ENCODE peak calls at places on chromosome X, in four cellular contexts. T is GM12878, S is K562, J is H1. U is an unnamed sample.

GRCh38 chrX:151711154-151711553 is 4.7 kb upstream of the FATE1 start:
- DNase-seq in T (no peak), S (no peak), J (no peak), U (no peak)

GRCh38 chrX:22109442-22109841 is 77.3 kb downstream of the PHEX start:
- DNase-seq in T (no peak), S (no peak), J (no peak), U (no peak)

GRCh38 chrX:66046612-66047235 is 6.8 kb upstream of the VSIG4 start:
- DNase-seq in T (peak; percentile 81), S (peak; percentile 54), J (no peak), U (no peak)

GRCh38 chrX:97529801-97530200 is 646.1 kb downstream of the RPA4 start:
- DNase-seq in T (no peak), S (no peak), J (no peak), U (no peak)

GRCh38 chrX:48487362-48487785 is 11.4 kb downstream of the FTSJ1 start:
- DNase-seq in T (no peak), S (peak; percentile 74), J (no peak), U (peak; percentile 30)

GRCh38 chrX:43423876-43424275 is 232.2 kb upstream of the MAOA start:
- DNase-seq in T (no peak), S (no peak), J (no peak), U (no peak)

GRCh38 chrX:874061-874460 is 243.5 kb downstream of the SHOX start:
- DNase-seq in T (no peak), S (no peak), J (no peak), U (no peak)

GRCh38 chrX:101274198-101274597 is 16.9 kb downstream of the TAF7L start:
- DNase-seq in T (no peak), S (no peak), J (no peak), U (no peak)

GRCh38 chrX:773292-774025 is 142.9 kb downstream of the SHOX start:
- DNase-seq in T (no peak), S (no peak), J (no peak), U (no peak)

GRCh38 chrX:96407043-96407442 is 277.6 kb upstream of the DIAPH2 start:
- DNase-seq in T (no peak), S (no peak), J (no peak), U (peak; percentile 45)

GRCh38 chrX:115560978-115561604 is at the start of gene PLS3:
- DNase-seq in T (no peak), S (no peak), J (peak; percentile 46), U (peak; percentile 77)

GRCh38 chrX:39599339-39599738 is 498.4 kb downstream of the BCOR start:
- DNase-seq in T (no peak), S (no peak), J (no peak), U (no peak)

GRCh38 chrX:110561036-110561435 is 202.4 kb downstream of the RTL9 start:
- DNase-seq in T (no peak), S (no peak), J (no peak), U (no peak)

GRCh38 chrX:151621422-151621821 is 57.9 kb downstream of the PASD1 start:
- DNase-seq in T (no peak), S (no peak), J (no peak), U (no peak)

GRCh38 chrX:56232221-56233082 is at the start of gene KLF8:
- DNase-seq in T (no peak), S (peak; percentile 33), J (no peak), U (no peak)

GRCh38 chrX:255923-256331 is 25.3 kb upstream of the PLCXD1 start:
- DNase-seq in T (no peak), S (no peak), J (no peak), U (no peak)

GRCh38 chrX:50779694-50780093 is 34.3 kb downstream of the SHROOM4 start:
- DNase-seq in T (no peak), S (no peak), J (no peak), U (no peak)

GRCh38 chrX:133374874-133375387 is 40.4 kb downstream of the GPC4 start:
- DNase-seq in T (no peak), S (no peak), J (no peak), U (no peak)

GRCh38 chrX:103275947-103276567 is 493 bp downstream of the TCEAL5 start:
- DNase-seq in T (no peak), S (no peak), J (no peak), U (no peak)

GRCh38 chrX:40698851-40699250 is 36.5 kb downstream of the MED14 start:
- DNase-seq in T (no peak), S (no peak), J (no peak), U (no peak)

GRCh38 chrX:109841257-109841656 is 108.2 kb upstream of the ACSL4 start:
- DNase-seq in T (no peak), S (no peak), J (no peak), U (no peak)

GRCh38 chrX:121570072-121570841 is 522.8 kb downstream of the GLUD2 start:
- DNase-seq in T (no peak), S (no peak), J (no peak), U (no peak)

GRCh38 chrX:136268051-136269048 is 17.1 kb upstream of the MAP7D3 start:
- DNase-seq in T (no peak), S (peak; percentile 52), J (no peak), U (peak; percentile 4)

GRCh38 chrX:132209527-132209926 is 9.7 kb downstream of the RAP2C start:
- DNase-seq in T (no peak), S (no peak), J (no peak), U (no peak)

GRCh38 chrX:31314921-31315320 is 243.1 kb upstream of the FTHL17 start:
- DNase-seq in T (no peak), S (no peak), J (no peak), U (no peak)

GRCh38 chrX:40174594-40175415 is 77.0 kb upstream of the BCOR start:
- DNase-seq in T (no peak), S (peak; percentile 44), J (no peak), U (peak; percentile 22)

GRCh38 chrX:41946973-41947612 is 23.7 kb upstream of the CASK start:
- DNase-seq in T (no peak), S (no peak), J (no peak), U (no peak)

GRCh38 chrX:97858592-97858991 is 974.9 kb downstream of the RPA4 start:
- DNase-seq in T (no peak), S (no peak), J (no peak), U (no peak)

GRCh38 chrX:8139713-8140112 is 31.4 kb downstream of the VCX2 start:
- DNase-seq in T (no peak), S (no peak), J (no peak), U (no peak)

GRCh38 chrX:54529166-54529558 is 857 bp upstream of the GNL3L start:
- DNase-seq in T (no peak), S (peak; percentile 8), J (no peak), U (no peak)

GRCh38 chrX:128518508-128518907 is 466.3 kb upstream of the ACTRT1 start:
- DNase-seq in T (no peak), S (no peak), J (no peak), U (peak; percentile 6)

GRCh38 chrX:13283968-13284914 is 35.6 kb downstream of the ATXN3L start:
- DNase-seq in T (no peak), S (no peak), J (peak; percentile 10), U (no peak)

GRCh38 chrX:17580529-17581155 is 156.7 kb upstream of the SCML1 start:
- DNase-seq in T (no peak), S (no peak), J (no peak), U (no peak)

GRCh38 chrX:20352935-20353336 is 86.2 kb upstream of the RPS6KA3 start:
- DNase-seq in T (peak; percentile 20), S (no peak), J (no peak), U (no peak)

GRCh38 chrX:119410027-119410819 is 11.1 kb downstream of the SLC25A43 start:
- DNase-seq in T (no peak), S (peak; percentile 72), J (no peak), U (peak; percentile 57)
- TF ChIP-seq POLR2AphosphoS5 in T (no peak), S (no peak), J (no peak), U (no peak)

GRCh38 chrX:63511361-63511760 is 160.2 kb upstream of the SPIN4 start:
- DNase-seq in T (no peak), S (no peak), J (no peak), U (no peak)

GRCh38 chrX:63508668-63509067 is 157.5 kb upstream of the SPIN4 start:
- DNase-seq in T (no peak), S (no peak), J (no peak), U (no peak)

GRCh38 chrX:63503541-63503940 is 152.4 kb upstream of the SPIN4 start:
- DNase-seq in T (no peak), S (no peak), J (no peak), U (no peak)

DNA sequence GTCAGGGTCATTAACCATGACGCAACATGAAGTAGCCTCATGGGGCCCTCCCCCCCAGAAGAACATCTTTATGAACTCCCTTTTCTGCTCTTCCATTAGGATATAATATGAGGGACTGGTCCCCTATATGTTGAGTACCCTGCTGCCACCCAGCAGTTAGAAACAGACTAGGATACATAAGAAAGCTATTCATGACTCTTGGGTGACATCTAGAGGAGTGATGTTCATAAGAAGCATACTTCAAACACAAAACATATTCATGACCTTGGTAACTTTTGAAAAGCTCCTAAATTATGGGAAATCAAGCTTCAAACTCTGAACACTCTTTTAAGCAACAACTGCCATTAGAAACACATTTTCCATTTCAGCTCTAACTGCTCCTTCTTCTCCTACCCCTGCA is 155.2 kb upstream of the SPIN4 start:
- DNase-seq in T (no peak), S (peak; percentile 44), J (no peak), U (peak; percentile 15)
- TF ChIP-seq BRCA1 in T (no peak), S (no peak), J (no peak), U (no peak)

DNA sequence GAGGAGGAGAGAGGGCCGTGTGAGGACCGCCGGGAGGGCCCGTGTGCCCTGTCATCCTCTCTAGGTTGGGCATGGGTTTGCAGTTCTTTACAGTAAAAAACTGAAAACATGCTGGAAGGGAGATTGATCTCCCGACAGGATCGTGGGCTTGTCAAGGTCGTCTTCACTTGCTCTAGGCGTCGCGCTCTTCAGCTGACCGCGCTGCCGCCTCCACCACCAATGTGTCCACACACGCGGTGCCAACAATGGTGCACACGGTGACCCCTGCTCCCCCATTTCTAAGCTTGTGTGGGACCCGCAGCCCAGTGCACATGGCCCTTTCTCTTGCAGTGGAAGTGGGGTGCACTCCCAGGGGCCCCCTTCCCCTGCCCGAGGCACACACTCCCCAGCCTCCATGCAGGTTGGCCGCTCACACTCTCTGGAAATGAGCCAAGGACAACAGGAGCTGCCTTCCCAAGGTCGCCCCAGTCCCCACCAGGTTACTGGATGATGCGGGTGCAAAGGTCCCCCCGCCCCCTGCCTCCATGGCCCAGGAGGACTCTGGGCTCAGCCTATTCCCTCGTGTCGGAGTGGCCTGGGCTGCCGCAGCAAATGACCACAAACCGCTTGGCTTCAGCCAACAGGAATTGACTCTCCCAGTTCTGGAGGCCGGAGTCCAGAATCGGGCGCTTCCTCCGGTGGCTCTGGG is 1.7 kb upstream of the ZFP92 start:
- DNase-seq in T (no peak), S (no peak), J (no peak), U (peak; percentile 79)
- TF ChIP-seq POLR2AphosphoS5 in T (no peak), S (no peak), J (no peak), U (no peak)

GRCh38 chrX:28756175-28756574 is 168.9 kb downstream of the IL1RAPL1 start:
- DNase-seq in T (no peak), S (no peak), J (no peak), U (no peak)

GRCh38 chrX:28752330-28752729 is 165.1 kb downstream of the IL1RAPL1 start:
- DNase-seq in T (no peak), S (no peak), J (no peak), U (no peak)

GRCh38 chrX:28757290-28757689 is 170.0 kb downstream of the IL1RAPL1 start:
- DNase-seq in T (no peak), S (no peak), J (no peak), U (no peak)

GRCh38 chrX:28756647-28757046 is 169.4 kb downstream of the IL1RAPL1 start:
- DNase-seq in T (no peak), S (no peak), J (no peak), U (no peak)
- TF ChIP-seq BRCA1 in T (no peak), S (no peak), J (no peak), U (no peak)

GRCh38 chrX:45358417-45358816 is 157.7 kb upstream of the DIPK2B start:
- DNase-seq in T (no peak), S (no peak), J (no peak), U (no peak)
- TF ChIP-seq POLR2AphosphoS5 in T (no peak), S (no peak), J (no peak), U (no peak)

U was measured in HepG2.